ENCODE peak calls at places on chromosomes 16 and 17, in six cellular contexts. B is ovary, A is K562, M is stomach, X is neural crest cell, S is bronchial epithelial cell. Q is an unnamed sample.

GRCh38 chr17:14123579-14124278 is 54.4 kb downstream of the COX10 start:
- DNase-seq in B (no peak), A (no peak), M (no peak), X (no peak), S (no peak), Q (no peak)

GRCh38 chr16:81493755-81494433 is 49.3 kb downstream of the CMIP start:
- DNase-seq in B (no peak), A (peak; percentile 80), M (peak; percentile 78), X (no peak), S (peak; percentile 96), Q (no peak)

GRCh38 chr16:5615868-5616642 is 518.5 kb upstream of the EEF2KMT start:
- DNase-seq in B (no peak), A (peak; percentile 89), M (peak; percentile 56), X (peak; percentile 70), S (no peak), Q (no peak)

GRCh38 chr16:1310832-1311200 is 1.4 kb downstream of the UBE2I start:
- DNase-seq in B (no peak), A (no peak), M (peak; percentile 29), X (no peak), S (no peak), Q (no peak)

GRCh38 chr17:17682293-17682736 is 1.1 kb downstream of the RAI1 start:
- DNase-seq in B (peak; percentile 78), A (peak; percentile 66), M (peak; percentile 57), X (peak; percentile 29), S (no peak), Q (no peak)

GRCh38 chr16:53159781-53160436 is 105.1 kb downstream of the CHD9 start:
- DNase-seq in B (peak; percentile 37), A (peak; percentile 53), M (no peak), X (no peak), S (peak; percentile 53), Q (no peak)

GRCh38 chr17:8153550-8153956 is 1.3 kb upstream of the PER1 start:
- DNase-seq in B (peak; percentile 76), A (no peak), M (peak; percentile 73), X (no peak), S (peak; percentile 96), Q (no peak)

GRCh38 chr16:66429290-66429962 is 2.3 kb downstream of the BEAN1 start:
- DNase-seq in B (no peak), A (peak; percentile 25), M (no peak), X (no peak), S (no peak), Q (no peak)

GRCh38 chr17:17305282-17305801 is 2.2 kb downstream of the NT5M start:
- DNase-seq in B (no peak), A (peak; percentile 52), M (no peak), X (no peak), S (no peak), Q (no peak)

GRCh38 chr16:57723170-57723569 is 12.4 kb upstream of the KATNB1 start:
- DNase-seq in B (no peak), A (peak; percentile 48), M (no peak), X (peak; percentile 38), S (no peak), Q (peak; percentile 59)

GRCh38 chr16:64626771-64627170 is 495.1 kb downstream of the CDH11 start:
- DNase-seq in B (no peak), A (no peak), M (no peak), X (no peak), S (peak; percentile 3), Q (no peak)

GRCh38 chr17:45961206-45961605 is 37.8 kb upstream of the STH start:
- DNase-seq in B (no peak), A (no peak), M (no peak), X (no peak), S (no peak), Q (peak; percentile 39)

GRCh38 chr17:72927146-72927545 is 165.3 kb downstream of the SLC39A11 start:
- DNase-seq in B (no peak), A (no peak), M (no peak), X (no peak), S (no peak), Q (no peak)

GRCh38 chr17:56917559-56918296 is 3.9 kb upstream of the TRIM25 start:
- DNase-seq in B (no peak), A (no peak), M (no peak), X (no peak), S (no peak), Q (no peak)

GRCh38 chr16:66475232-66475631 is 48.1 kb downstream of the BEAN1 start:
- DNase-seq in B (no peak), A (no peak), M (no peak), X (no peak), S (no peak), Q (peak; percentile 53)

GRCh38 chr16:1392826-1393225 is 21.7 kb downstream of the UNKL start:
- DNase-seq in B (no peak), A (no peak), M (no peak), X (no peak), S (no peak), Q (no peak)

GRCh38 chr17:83179378-83179777 is 100.0 kb downstream of the METRNL start:
- DNase-seq in B (peak; percentile 26), A (no peak), M (no peak), X (no peak), S (no peak), Q (peak; percentile 41)

GRCh38 chr17:3926860-3927627 is 10.8 kb upstream of the P2RX1 start:
- DNase-seq in B (no peak), A (no peak), M (no peak), X (no peak), S (no peak), Q (no peak)

GRCh38 chr17:40122466-40122943 is 734 bp downstream of the MSL1 start:
- DNase-seq in B (peak; percentile 73), A (peak; percentile 77), M (no peak), X (peak; percentile 46), S (no peak), Q (no peak)
- TF ChIP-seq CTCF in B (peak; percentile 21), A (peak; percentile 35), M (no peak), X (no peak), S (peak; percentile 40), Q (peak; percentile 65)

DNA sequence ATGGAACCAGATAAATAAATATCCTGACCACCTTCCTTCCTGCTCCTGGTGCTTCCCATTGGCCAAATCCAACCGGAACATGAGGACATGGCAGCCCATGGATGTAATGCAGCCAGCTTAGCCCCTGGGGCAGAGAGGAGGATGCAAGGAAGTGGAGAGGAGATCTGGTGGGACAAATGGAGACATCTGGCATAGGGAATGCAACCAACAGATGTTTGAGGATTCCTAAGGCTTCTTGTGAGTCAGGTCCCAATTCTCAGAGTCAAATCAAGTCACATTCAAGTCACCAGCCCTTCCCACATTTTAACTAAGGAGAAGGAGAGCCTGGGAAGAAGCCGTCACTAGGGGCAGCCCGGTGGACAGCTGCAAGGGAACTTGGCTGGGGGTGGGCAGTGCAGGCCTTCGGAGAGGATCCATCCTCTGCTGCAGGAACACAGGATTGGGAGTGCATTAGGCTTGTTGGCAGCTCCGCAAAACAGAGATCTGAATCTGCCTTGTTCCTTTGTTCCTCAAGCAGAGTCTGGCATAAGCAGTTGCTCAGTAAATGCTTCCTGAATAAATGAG is 62.8 kb upstream of the HS3ST2 start:
- DNase-seq in B (no peak), A (no peak), M (no peak), X (no peak), S (no peak), Q (no peak)
- TF ChIP-seq CTCF in B (no peak), A (no peak), M (no peak), X (no peak), S (no peak), Q (no peak)

DNA sequence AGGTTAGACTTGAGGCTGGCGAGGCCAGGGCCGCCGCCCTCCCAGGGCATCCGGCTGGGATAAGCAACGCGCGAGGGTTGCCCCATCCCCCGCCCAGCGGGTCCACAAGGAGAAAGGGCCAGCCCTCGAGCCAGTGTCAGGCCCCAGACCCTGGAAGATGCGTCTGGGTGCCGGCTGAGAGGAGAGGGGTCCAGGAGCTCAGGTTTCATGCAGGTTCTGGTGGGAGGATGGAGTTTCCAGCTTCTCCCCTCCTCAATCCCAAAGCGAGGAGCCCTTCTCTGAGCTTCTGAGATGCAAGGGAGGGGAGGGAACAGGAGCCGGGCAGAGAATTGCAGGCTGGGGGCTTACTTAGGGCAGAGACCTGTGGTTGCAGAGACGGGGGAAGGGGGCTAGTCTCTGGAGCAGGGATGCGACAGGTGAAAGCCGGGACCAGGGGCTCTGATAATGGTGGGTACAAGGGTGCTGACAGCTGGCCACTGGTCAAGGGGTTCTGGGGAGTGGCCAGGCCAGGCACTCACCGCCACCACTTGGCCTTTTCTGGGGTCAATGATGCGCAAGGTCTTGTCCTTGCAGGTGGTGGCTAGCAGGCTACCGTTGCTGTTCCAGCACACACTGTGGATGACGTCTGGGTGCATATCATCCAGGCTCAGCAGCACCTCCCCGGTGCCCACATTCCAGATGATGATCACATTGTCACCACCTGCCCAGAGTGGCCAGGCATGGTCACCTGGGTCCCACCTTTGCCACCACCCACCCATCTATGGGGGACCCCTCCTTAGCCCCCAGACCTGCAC is 4.2 kb downstream of the CORO6 start:
- DNase-seq in B (no peak), A (no peak), M (no peak), X (no peak), S (no peak), Q (no peak)
- TF ChIP-seq CTCF in B (no peak), A (no peak), M (no peak), X (peak; percentile 25), S (no peak), Q (peak; percentile 37)

DNA sequence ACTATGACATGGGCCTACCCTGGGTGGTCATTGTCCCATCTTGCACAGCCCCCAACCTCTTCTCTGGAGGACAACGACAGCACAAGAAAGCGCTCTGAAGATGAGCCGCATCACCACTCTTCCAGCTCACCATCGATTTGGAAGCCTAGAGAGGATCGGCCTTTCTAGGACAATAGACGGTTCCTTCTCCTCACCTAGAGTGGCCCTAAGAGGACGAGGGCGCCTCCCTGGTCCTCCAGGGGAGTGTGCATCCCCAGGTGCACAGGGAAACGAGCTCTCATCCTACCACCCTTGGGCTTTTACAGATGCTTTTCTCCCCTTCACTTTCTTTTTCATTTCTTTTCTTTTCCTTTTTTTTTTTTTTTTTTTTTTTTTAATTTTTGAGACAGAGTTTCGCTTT is 20.3 kb upstream of the SLC52A1 start:
- DNase-seq in B (no peak), A (peak; percentile 31), M (no peak), X (no peak), S (no peak), Q (no peak)
- TF ChIP-seq CTCF in B (no peak), A (peak; percentile 42), M (no peak), X (no peak), S (no peak), Q (no peak)

Q was measured in chondrocyte.